ENCODE peak calls at places on chromosome 11, in four cellular contexts. R is K562, B is HepG2, U is GM12878. M is an unnamed sample.

GRCh38 chr11:127926721-127927120 is 660.6 kb downstream of the ETS1 start:
- DNase-seq in R (no peak), U (no peak), B (no peak), M (no peak)

GRCh38 chr11:60825790-60826189 is 16.1 kb upstream of the CCDC86 start:
- DNase-seq in R (no peak), U (no peak), B (no peak), M (no peak)

GRCh38 chr11:66958956-66959274 is 732 bp upstream of the PC start:
- DNase-seq in R (no peak), U (no peak), B (no peak), M (no peak)

GRCh38 chr11:130550984-130551383 is 102.5 kb downstream of the ADAMTS15 start:
- DNase-seq in U (no peak), B (no peak), R (no peak), M (no peak)

GRCh38 chr11:68414457-68415221 is 45.9 kb upstream of the PPP6R3 start:
- DNase-seq in R (no peak), U (no peak), B (no peak), M (no peak)

GRCh38 chr11:68469122-68469521 is 8.6 kb downstream of the PPP6R3 start:
- DNase-seq in R (no peak), U (no peak), B (peak; percentile 76), M (no peak)

GRCh38 chr11:96144553-96144952 is 198.4 kb downstream of the MAML2 start:
- DNase-seq in U (no peak), R (no peak), B (no peak), M (no peak)

GRCh38 chr11:123856444-123856843 is 29.0 kb downstream of the TMEM225 start:
- DNase-seq in B (no peak), R (no peak), U (no peak), M (no peak)

GRCh38 chr11:12592283-12592682 is 81.9 kb upstream of the TEAD1 start:
- DNase-seq in B (no peak), R (no peak), U (no peak), M (no peak)

GRCh38 chr11:33687733-33688479 is 12.7 kb downstream of the C11orf91 start:
- DNase-seq in B (peak; percentile 60), U (peak; percentile 33), R (peak; percentile 48), M (peak; percentile 68)

GRCh38 chr11:126101930-126102283 is 39.2 kb upstream of the CDON start:
- DNase-seq in U (no peak), B (no peak), R (no peak), M (no peak)

GRCh38 chr11:132475046-132475445 is 1057.3 kb downstream of the OPCML start:
- DNase-seq in B (no peak), R (no peak), U (no peak), M (no peak)

GRCh38 chr11:116721983-116722382 is 50.8 kb downstream of the BUD13 start:
- DNase-seq in U (no peak), B (no peak), R (no peak), M (no peak)

GRCh38 chr11:7858001-7858400 is 61.3 kb upstream of the OR5P2 start:
- DNase-seq in B (no peak), U (no peak), R (no peak), M (no peak)

GRCh38 chr11:130849215-130849568 is 67.1 kb downstream of the SNX19 start:
- DNase-seq in B (no peak), R (no peak), U (no peak), M (no peak)

GRCh38 chr11:7582338-7582985 is 68.7 kb downstream of the PPFIBP2 start:
- DNase-seq in R (no peak), U (no peak), B (no peak), M (no peak)

GRCh38 chr11:67561971-67562560 is 21.5 kb upstream of the GSTP1 start:
- DNase-seq in R (no peak), U (peak; percentile 83), B (no peak), M (no peak)

GRCh38 chr11:79436911-79437273 is 3.9 kb downstream of the TENM4 start:
- DNase-seq in B (no peak), U (no peak), R (no peak), M (no peak)

GRCh38 chr11:69485337-69486041 is 4.0 kb downstream of the LINC01488 start:
- DNase-seq in B (peak; percentile 90), U (no peak), R (no peak), M (no peak)

GRCh38 chr11:124602751-124603150 is 8.5 kb upstream of the PANX3 start:
- DNase-seq in U (no peak), B (no peak), R (no peak), M (no peak)

GRCh38 chr11:73680687-73681086 is 34.3 kb downstream of the PLEKHB1 start:
- DNase-seq in B (no peak), R (no peak), U (no peak), M (no peak)

GRCh38 chr11:23540101-23540561 is 679.9 kb upstream of the CCDC179 start:
- DNase-seq in U (peak; percentile 5), R (peak; percentile 19), B (peak; percentile 44), M (peak; percentile 45)

GRCh38 chr11:69121021-69121420 is 34.7 kb upstream of the SMIM38 start:
- DNase-seq in U (no peak), R (no peak), B (no peak), M (no peak)

GRCh38 chr11:30454108-30454507 is 131.2 kb downstream of the ARL14EP start:
- DNase-seq in R (no peak), U (no peak), B (no peak), M (peak; percentile 37)

GRCh38 chr11:125258626-125259025 is 94.1 kb downstream of the PKNOX2 start:
- DNase-seq in B (no peak), U (no peak), R (no peak), M (no peak)

GRCh38 chr11:14308114-14308896 is 50.7 kb downstream of the RRAS2 start:
- DNase-seq in B (peak; percentile 50), R (peak; percentile 39), U (no peak), M (peak; percentile 52)

GRCh38 chr11:130159657-130160459 is at the start of gene ST14:
- DNase-seq in R (no peak), B (no peak), U (no peak), M (no peak)

GRCh38 chr11:114287154-114287553 is 9.0 kb upstream of the NNMT start:
- DNase-seq in B (no peak), U (no peak), R (no peak), M (no peak)
- TF ChIP-seq SP1 in B (no peak), U (no peak), R (no peak), M (no peak)

GRCh38 chr11:19276859-19277808 is 36.4 kb upstream of the E2F8 start:
- DNase-seq in B (peak; percentile 28), R (no peak), U (no peak), M (no peak)
- TF ChIP-seq FOXM1 in B (no peak), R (no peak), U (no peak), M (no peak)

DNA sequence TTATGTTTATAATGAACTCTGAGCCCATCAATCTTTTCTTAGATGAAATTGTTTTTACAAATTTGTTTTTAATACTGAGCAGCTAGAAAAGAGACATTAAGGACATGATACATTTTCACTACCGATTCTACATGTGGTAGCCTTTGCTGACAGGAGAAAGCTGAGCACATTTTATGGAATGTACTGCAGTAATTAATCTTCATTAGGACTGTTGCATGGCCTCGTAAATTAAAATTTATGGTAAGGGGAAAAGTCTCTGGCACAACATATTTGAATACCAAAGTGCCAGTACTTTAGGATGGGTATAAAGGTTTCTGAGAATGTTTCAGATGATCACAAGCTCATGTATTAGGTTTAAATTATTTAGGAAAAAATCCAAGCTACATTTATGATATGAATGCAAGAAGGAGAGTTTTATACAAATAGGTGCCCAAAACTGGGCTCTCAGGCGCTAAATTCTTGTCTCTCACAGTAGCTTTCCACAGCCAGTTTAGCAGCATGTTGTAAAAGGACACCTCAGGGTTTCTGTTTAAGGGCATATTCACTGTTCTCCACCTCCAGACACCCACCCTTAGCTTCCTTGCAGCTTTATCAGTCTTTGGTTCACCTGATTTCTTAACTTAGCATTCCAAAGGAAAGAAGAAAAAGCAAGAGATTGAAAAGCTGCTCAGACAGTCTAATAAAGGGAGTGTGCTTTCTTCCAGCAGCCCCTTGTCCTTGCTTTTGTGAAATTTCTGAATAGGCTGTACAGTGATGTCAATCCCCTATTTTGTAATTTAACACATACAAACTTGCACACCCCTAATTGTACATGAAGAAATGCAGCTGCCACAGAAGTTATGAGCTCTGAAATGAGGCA is 261.9 kb downstream of the DDX10 start:
- DNase-seq in R (no peak), U (no peak), B (no peak), M (no peak)
- TF ChIP-seq TARDBP in R (no peak), U (no peak), B (no peak), M (no peak)

GRCh38 chr11:77205467-77206263 is 77.6 kb downstream of the MYO7A start:
- DNase-seq in B (no peak), U (no peak), R (no peak), M (no peak)
- TF ChIP-seq SP1 in B (no peak), U (no peak), R (no peak), M (no peak)

GRCh38 chr11:9330387-9331384 is 16.3 kb upstream of the TMEM41B start:
- DNase-seq in U (no peak), R (no peak), B (no peak), M (no peak)
- TF ChIP-seq FOXM1 in U (no peak), R (no peak), B (no peak), M (no peak)

GRCh38 chr11:75873417-75874148 is 58.6 kb downstream of the UVRAG start:
- DNase-seq in U (peak; percentile 73), R (no peak), B (no peak), M (no peak)
- TF ChIP-seq TARDBP in U (no peak), R (no peak), B (no peak), M (no peak)

GRCh38 chr11:9103542-9104276 is 12.3 kb upstream of the SCUBE2 start:
- DNase-seq in B (peak; percentile 45), U (no peak), R (no peak), M (no peak)
- TF ChIP-seq SP1 in B (no peak), U (no peak), R (no peak), M (no peak)

DNA sequence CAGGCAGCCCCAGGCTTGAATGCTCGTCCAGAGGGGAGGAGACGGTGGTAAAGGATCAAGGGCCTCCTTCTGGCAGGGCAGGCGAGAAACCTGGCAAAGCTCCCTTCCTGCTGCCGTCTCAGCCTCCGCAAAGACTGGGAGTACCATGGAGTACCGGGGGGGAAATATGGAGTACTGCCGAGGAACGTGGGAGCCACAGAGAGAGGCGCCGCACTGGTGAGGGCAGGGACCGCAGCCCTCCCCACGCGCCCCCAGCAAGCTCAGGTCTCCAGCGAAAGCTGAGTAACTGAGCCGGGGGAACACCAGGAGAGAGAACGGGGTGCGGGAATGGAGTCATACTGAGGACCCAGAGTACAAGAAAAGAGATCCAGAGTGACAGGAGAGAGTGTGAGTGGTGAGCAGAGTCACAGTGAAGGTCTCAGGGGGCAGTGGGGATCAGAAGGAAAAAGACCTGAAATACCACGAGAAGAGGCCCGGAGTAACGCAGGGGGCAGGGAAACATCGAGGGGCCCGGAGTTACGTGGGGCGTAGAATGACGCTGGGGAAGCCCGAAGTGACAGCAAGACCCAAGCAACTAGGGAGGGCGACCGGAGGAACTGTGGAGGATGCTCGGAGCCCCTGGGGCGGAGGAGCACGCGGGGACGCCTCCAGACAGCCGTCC is 740 bp downstream of the EML3 start:
- DNase-seq in B (no peak), R (peak; percentile 60), U (no peak), M (no peak)
- TF ChIP-seq FOXM1 in B (no peak), R (no peak), U (no peak), M (no peak)

GRCh38 chr11:27385245-27385644 is 22.2 kb upstream of the CCDC34 start:
- DNase-seq in R (no peak), U (no peak), B (no peak), M (no peak)
- TF ChIP-seq TARDBP in R (no peak), U (no peak), B (no peak), M (no peak)

M was measured in HEK293T.